ENCODE peak calls at places on chromosomes 13 and 19, in nine cellular contexts. S is A673, J is pancreas, W is tibial artery, R is IMR-90, D is RWPE2, G is left ventricle myocardium inferior, Q is cardiac fibroblast, K is coronary artery. A is an unnamed sample.

GRCh38 chr13:37476874-37477273 is 121.7 kb downstream of the POSTN start:
- DNase-seq in S (no peak), J (no peak), W (no peak), R (peak), D (no peak), G (peak), Q (no peak), K (no peak), A (peak)

GRCh38 chr19:18542936-18543813 is at the start of gene FKBP8:
- DNase-seq in S (peak), J (peak), W (peak), R (peak), D (peak), G (peak), Q (peak), K (peak), A (peak)

GRCh38 chr19:8147579-8147978 is 1.8 kb downstream of the FBN3 start:
- DNase-seq in S (no peak), J (no peak), W (no peak), R (no peak), D (no peak), G (no peak), Q (no peak), K (no peak), A (no peak)

GRCh38 chr13:55566334-55566733 is 1574.4 kb upstream of the PRR20A start:
- DNase-seq in S (no peak), J (no peak), W (no peak), R (no peak), D (no peak), G (no peak), Q (no peak), K (no peak), A (no peak)

GRCh38 chr19:55632463-55632834 is 8.1 kb upstream of the ZNF784 start:
- DNase-seq in S (peak), J (no peak), W (peak), R (peak), D (no peak), G (peak), Q (peak), K (peak), A (peak)

GRCh38 chr19:27974082-27974513 is 1238.9 kb downstream of the UQCRFS1 start:
- DNase-seq in S (peak), J (peak), W (no peak), R (no peak), D (no peak), G (no peak), Q (peak), K (no peak), A (peak)

GRCh38 chr13:113559061-113559460 is 25.5 kb upstream of the TFDP1 start:
- DNase-seq in S (no peak), J (no peak), W (no peak), R (no peak), D (no peak), G (no peak), Q (no peak), K (peak), A (no peak)

GRCh38 chr13:114015608-114016295 is 41.9 kb upstream of the C13orf46 start:
- DNase-seq in S (no peak), J (peak), W (no peak), R (peak), D (no peak), G (no peak), Q (peak), K (no peak), A (peak)

GRCh38 chr19:40620161-40620485 is 19.0 kb downstream of the LTBP4 start:
- DNase-seq in S (no peak), J (no peak), W (no peak), R (no peak), D (no peak), G (no peak), Q (no peak), K (no peak), A (no peak)

GRCh38 chr13:39038569-39038898 is 278 bp downstream of the NHLRC3 start:
- DNase-seq in S (peak), J (no peak), W (no peak), R (no peak), D (no peak), G (no peak), Q (no peak), K (no peak), A (peak)

GRCh38 chr19:35153701-35154534 is 617 bp upstream of the FXYD5 start:
- DNase-seq in S (peak), J (peak), W (no peak), R (no peak), D (no peak), G (no peak), Q (peak), K (no peak), A (peak)

GRCh38 chr13:51249767-51250741 is 27.9 kb downstream of the FAM124A start:
- DNase-seq in S (no peak), J (no peak), W (no peak), R (no peak), D (no peak), G (no peak), Q (no peak), K (no peak), A (no peak)

GRCh38 chr13:59038824-59039223 is 1124.9 kb downstream of the DIAPH3 start:
- DNase-seq in S (no peak), J (no peak), W (no peak), R (peak), D (no peak), G (no peak), Q (no peak), K (no peak), A (peak)

GRCh38 chr19:42306646-42307045 is 4.2 kb upstream of the PAFAH1B3 start:
- DNase-seq in S (no peak), J (no peak), W (no peak), R (no peak), D (no peak), G (no peak), Q (no peak), K (no peak), A (no peak)

GRCh38 chr13:66099825-66100224 is 1130.3 kb downstream of the PCDH9 start:
- DNase-seq in S (no peak), J (no peak), W (no peak), R (no peak), D (no peak), G (no peak), Q (no peak), K (no peak), A (no peak)

GRCh38 chr19:17243854-17244617 is 1.7 kb downstream of the NR2F6 start:
- DNase-seq in S (no peak), J (peak), W (peak), R (peak), D (no peak), G (peak), Q (peak), K (no peak), A (no peak)

GRCh38 chr13:67841071-67841470 is 610.9 kb upstream of the PCDH9 start:
- DNase-seq in S (peak), J (no peak), W (no peak), R (no peak), D (no peak), G (no peak), Q (no peak), K (no peak), A (no peak)

GRCh38 chr19:3122512-3122870 is 13.3 kb upstream of the GNA15 start:
- DNase-seq in S (no peak), J (peak), W (no peak), R (no peak), D (no peak), G (no peak), Q (no peak), K (no peak), A (no peak)

GRCh38 chr19:19463348-19464117 is 51.8 kb downstream of the TSSK6 start:
- DNase-seq in S (peak), J (peak), W (no peak), R (peak), D (no peak), G (no peak), Q (peak), K (no peak), A (peak)

GRCh38 chr13:113528101-113528797 is 37.7 kb upstream of the DCUN1D2 start:
- DNase-seq in S (no peak), J (no peak), W (peak), R (no peak), D (peak), G (no peak), Q (no peak), K (peak), A (no peak)

GRCh38 chr19:41351339-41352245 is 2.1 kb downstream of the TGFB1 start:
- DNase-seq in S (no peak), J (peak), W (peak), R (peak), D (no peak), G (peak), Q (peak), K (peak), A (no peak)

GRCh38 chr19:17302391-17303166 is 646 bp downstream of the ABHD8 start:
- DNase-seq in S (no peak), J (peak), W (no peak), R (no peak), D (no peak), G (no peak), Q (no peak), K (no peak), A (peak)

GRCh38 chr13:26024558-26024957 is 27.3 kb downstream of the SHISA2 start:
- DNase-seq in S (no peak), J (no peak), W (no peak), R (no peak), D (no peak), G (no peak), Q (peak), K (no peak), A (no peak)

GRCh38 chr19:7873304-7874079 is 698 bp downstream of the PRR36 start:
- DNase-seq in S (no peak), J (peak), W (no peak), R (no peak), D (peak), G (no peak), Q (no peak), K (no peak), A (no peak)

GRCh38 chr13:114002009-114002544 is 28.2 kb upstream of the C13orf46 start:
- DNase-seq in S (no peak), J (peak), W (no peak), R (no peak), D (peak), G (no peak), Q (no peak), K (no peak), A (no peak)

GRCh38 chr19:45076029-45076850 is at the start of gene ZNF296:
- DNase-seq in S (peak), J (peak), W (peak), R (no peak), D (no peak), G (peak), Q (peak), K (no peak), A (peak)

GRCh38 chr19:45076851-45077730 is 813 bp upstream of the ZNF296 start:
- DNase-seq in S (no peak), J (no peak), W (no peak), R (no peak), D (no peak), G (no peak), Q (no peak), K (no peak), A (no peak)

GRCh38 chr19:45075215-45076028 is 856 bp downstream of the ZNF296 start:
- DNase-seq in S (no peak), J (peak), W (peak), R (no peak), D (peak), G (peak), Q (peak), K (peak), A (peak)

GRCh38 chr19:45071969-45072790 is 4.1 kb downstream of the ZNF296 start:
- DNase-seq in S (no peak), J (no peak), W (no peak), R (no peak), D (no peak), G (no peak), Q (no peak), K (no peak), A (no peak)

GRCh38 chr19:45074744-45075143 is 1.5 kb downstream of the ZNF296 start:
- DNase-seq in S (no peak), J (no peak), W (no peak), R (no peak), D (no peak), G (no peak), Q (no peak), K (no peak), A (no peak)
- H3K4me3 ChIP-seq in S (no peak), J (no peak), W (no peak), R (no peak), D (peak), G (peak), Q (no peak), K (peak), A (peak)

GRCh38 chr13:73422973-73423372 is 364.2 kb downstream of the KLF5 start:
- DNase-seq in S (no peak), J (no peak), W (no peak), R (no peak), D (no peak), G (no peak), Q (no peak), K (no peak), A (no peak)

GRCh38 chr13:73428137-73428536 is 369.3 kb downstream of the KLF5 start:
- DNase-seq in S (peak), J (no peak), W (no peak), R (peak), D (no peak), G (no peak), Q (peak), K (no peak), A (no peak)

GRCh38 chr13:73429691-73430090 is 370.9 kb downstream of the KLF5 start:
- DNase-seq in S (no peak), J (no peak), W (no peak), R (peak), D (no peak), G (no peak), Q (peak), K (no peak), A (no peak)

GRCh38 chr13:73433893-73434292 is 375.1 kb downstream of the KLF5 start:
- DNase-seq in S (no peak), J (no peak), W (no peak), R (no peak), D (no peak), G (no peak), Q (no peak), K (no peak), A (no peak)

GRCh38 chr13:73428706-73429105 is 369.9 kb downstream of the KLF5 start:
- DNase-seq in S (no peak), J (no peak), W (no peak), R (no peak), D (no peak), G (no peak), Q (no peak), K (no peak), A (no peak)
- TF ChIP-seq CTCF in S (no peak), J (no peak), W (no peak), R (no peak), D (no peak), G (no peak), Q (no peak), K (no peak), A (no peak)

GRCh38 chr13:64206430-64207225 is 2791.0 kb upstream of the PCDH20 start:
- DNase-seq in S (no peak), J (peak), W (no peak), R (no peak), D (no peak), G (no peak), Q (no peak), K (no peak), A (no peak)
- H3K4me3 ChIP-seq in S (no peak), J (no peak), W (no peak), R (no peak), D (no peak), G (no peak), Q (no peak), K (no peak), A (no peak)

GRCh38 chr13:42378383-42378780 is 106.4 kb downstream of the AKAP11 start:
- DNase-seq in S (no peak), J (no peak), W (no peak), R (no peak), D (no peak), G (no peak), Q (no peak), K (no peak), A (no peak)
- TF ChIP-seq CTCF in S (no peak), J (no peak), W (no peak), R (no peak), D (no peak), G (no peak), Q (no peak), K (no peak), A (no peak)

DNA sequence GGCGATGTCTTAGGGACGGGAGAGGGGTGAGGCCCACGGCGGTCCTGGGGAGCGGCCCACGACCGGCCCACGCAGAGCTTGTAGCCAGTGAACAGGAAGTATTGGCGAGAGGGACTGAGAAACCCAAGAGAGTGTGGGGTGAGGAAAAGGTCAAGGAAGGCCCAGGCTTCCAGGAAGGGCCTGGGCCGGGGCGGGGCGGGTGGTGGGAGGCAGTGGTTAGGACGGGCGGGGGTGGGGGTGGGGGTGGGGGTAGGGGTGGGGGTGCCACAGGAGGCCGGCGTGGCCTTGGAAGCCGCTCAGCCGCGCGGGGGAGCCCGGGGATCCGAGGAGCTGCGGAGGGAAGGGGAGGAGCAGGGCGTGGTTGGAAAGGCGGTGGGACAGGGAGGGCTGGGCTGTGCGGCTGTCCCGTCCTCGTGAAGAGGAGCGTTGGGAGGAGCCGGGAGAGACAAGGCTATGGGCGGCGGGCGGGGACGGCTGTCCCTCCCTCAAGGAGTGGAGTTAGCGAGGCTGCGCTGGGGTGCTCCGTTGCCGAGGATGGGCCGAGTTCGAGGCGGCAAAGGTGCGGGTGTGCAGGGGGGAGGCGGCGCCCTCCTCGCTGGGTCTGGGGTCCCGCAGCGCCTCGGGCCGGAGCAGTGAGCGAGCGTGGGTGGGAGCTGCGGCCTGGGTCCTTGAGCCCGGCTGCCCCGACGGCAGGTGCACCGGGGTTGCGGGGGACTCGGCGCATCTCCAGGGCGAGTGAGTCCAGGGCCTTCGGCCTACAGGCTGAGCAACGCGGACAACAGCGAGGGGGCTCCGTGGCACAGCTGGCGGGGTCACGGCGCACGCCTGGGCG is 254.4 kb upstream of the SGCG start:
- DNase-seq in S (no peak), J (peak), W (no peak), R (no peak), D (no peak), G (peak), Q (peak), K (no peak), A (no peak)
- H3K4me3 ChIP-seq in S (no peak), J (peak), W (peak), R (no peak), D (no peak), G (peak), Q (no peak), K (peak), A (peak)

GRCh38 chr19:36686365-36687213 is 823 bp upstream of the ZNF567 start:
- DNase-seq in S (peak), J (no peak), W (peak), R (peak), D (no peak), G (no peak), Q (peak), K (no peak), A (peak)
- TF ChIP-seq CTCF in S (no peak), J (no peak), W (no peak), R (no peak), D (no peak), G (no peak), Q (no peak), K (no peak), A (no peak)

DNA sequence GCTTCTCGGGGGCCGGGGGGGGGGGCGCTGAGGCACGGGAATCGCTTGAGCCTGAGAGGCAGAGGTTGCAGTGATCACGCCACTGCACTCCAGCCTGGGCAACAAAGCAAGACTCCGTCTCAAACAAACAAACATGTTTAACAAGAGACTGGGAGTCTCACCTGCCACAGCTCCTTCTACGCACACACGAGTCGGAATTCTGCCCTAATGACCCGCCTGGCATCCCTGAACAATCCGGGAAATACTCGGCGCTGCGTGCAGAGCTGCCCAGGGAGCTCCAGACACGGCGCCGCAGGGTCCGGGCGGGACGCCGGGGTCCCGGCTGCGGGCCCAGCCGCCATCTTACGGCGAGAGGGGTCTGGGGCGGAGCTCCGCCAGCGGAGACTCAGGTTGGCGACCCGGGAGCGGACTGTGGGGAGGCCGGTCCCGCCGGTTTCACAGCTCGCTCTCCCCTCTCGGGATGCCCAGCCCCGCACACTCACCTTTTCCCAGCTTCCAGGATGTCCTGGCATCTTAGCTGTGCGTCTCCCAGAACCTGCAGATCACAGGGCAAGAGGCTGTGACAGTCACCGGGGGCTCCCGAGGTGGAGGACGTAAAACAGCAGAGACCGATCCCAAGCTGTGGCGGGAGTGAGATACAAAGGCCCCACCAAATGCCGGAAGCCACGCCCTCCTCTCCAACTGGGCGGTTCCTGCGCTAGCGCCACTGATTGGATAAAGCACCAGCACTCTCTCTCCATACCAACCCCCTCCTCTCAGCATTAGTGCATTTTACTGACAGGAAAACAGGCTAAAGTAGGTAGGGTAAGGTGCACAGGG is 23.6 kb upstream of the ZNF724 start:
- DNase-seq in S (peak), J (peak), W (peak), R (peak), D (peak), G (peak), Q (peak), K (peak), A (peak)
- H3K4me3 ChIP-seq in S (peak), J (peak), W (peak), R (peak), D (peak), G (peak), Q (peak), K (peak), A (peak)